ENCODE peak calls at places on chromosomes 4 and X, in six cellular contexts. B, P, M, K, W and E are unnamed samples.

GRCh38 chrX:24465524-24465850 is 401 bp downstream of the PDK3 start:
- DNase-seq in B (no peak), P (no peak), M (no peak), K (no peak), W (no peak), E (no peak)

GRCh38 chr4:122224348-122224747 is 72.2 kb downstream of the BLTP1 start:
- DNase-seq in B (no peak), P (no peak), M (no peak), K (peak), W (no peak), E (no peak)

GRCh38 chr4:109410226-109410625 is 23.4 kb upstream of the SEC24B start:
- DNase-seq in B (no peak), P (no peak), M (no peak), K (no peak), W (no peak), E (no peak)

GRCh38 chr4:95537967-95538485 is 10.7 kb downstream of the UNC5C start:
- DNase-seq in B (no peak), P (no peak), M (no peak), K (no peak), W (no peak), E (no peak)

GRCh38 chr4:54192811-54193210 is 36.3 kb upstream of the PDGFRA start:
- DNase-seq in B (no peak), P (no peak), M (no peak), K (no peak), W (no peak), E (no peak)

GRCh38 chrX:23332101-23332887 is 2.4 kb upstream of the PTCHD1 start:
- DNase-seq in B (peak), P (no peak), M (no peak), K (no peak), W (no peak), E (no peak)

GRCh38 chrX:56757327-56757726 is 28.3 kb downstream of the NBDY start:
- DNase-seq in B (no peak), P (no peak), M (no peak), K (no peak), W (no peak), E (no peak)

GRCh38 chr4:127856485-127857447 is 23.9 kb upstream of the PLK4 start:
- DNase-seq in B (no peak), P (no peak), M (peak), K (no peak), W (no peak), E (no peak)

GRCh38 chr4:1080961-1081688 is 32.2 kb downstream of the RNF212 start:
- DNase-seq in B (no peak), P (no peak), M (no peak), K (no peak), W (no peak), E (no peak)

GRCh38 chr4:130197946-130198345 is 1102.0 kb downstream of the C4orf33 start:
- DNase-seq in B (no peak), P (no peak), M (no peak), K (no peak), W (no peak), E (no peak)

GRCh38 chr4:138320856-138321255 is 78.7 kb upstream of the SLC7A11 start:
- DNase-seq in B (no peak), P (no peak), M (no peak), K (no peak), W (no peak), E (no peak)

GRCh38 chrX:103073442-103073841 is 9.5 kb upstream of the BEX1 start:
- DNase-seq in B (no peak), P (no peak), M (no peak), K (no peak), W (no peak), E (no peak)

GRCh38 chr4:36286481-36286871 is 5.1 kb downstream of the DTHD1 start:
- DNase-seq in B (no peak), P (no peak), M (no peak), K (no peak), W (no peak), E (no peak)

GRCh38 chr4:7103599-7104365 is 35.9 kb upstream of the GRPEL1 start:
- DNase-seq in B (peak), P (no peak), M (no peak), K (no peak), W (peak), E (peak)

GRCh38 chr4:2393353-2394270 is 24.8 kb downstream of the ZFYVE28 start:
- DNase-seq in B (no peak), P (no peak), M (no peak), K (peak), W (peak), E (no peak)

GRCh38 chr4:67721770-67722597 is 21.0 kb upstream of the UBA6 start:
- DNase-seq in B (no peak), P (no peak), M (no peak), K (no peak), W (no peak), E (no peak)

GRCh38 chr4:10160280-10160856 is 43.8 kb upstream of the WDR1 start:
- DNase-seq in B (no peak), P (no peak), M (no peak), K (peak), W (peak), E (no peak)

GRCh38 chr4:39648213-39648612 is 9.5 kb upstream of the SMIM14 start:
- DNase-seq in B (no peak), P (no peak), M (no peak), K (no peak), W (peak), E (no peak)

GRCh38 chrX:73821921-73822559 is 259.0 kb downstream of the CHIC1 start:
- DNase-seq in B (no peak), P (no peak), M (no peak), K (no peak), W (no peak), E (no peak)

GRCh38 chrX:133297284-133297683 is 79.1 kb upstream of the TFDP3 start:
- DNase-seq in B (no peak), P (no peak), M (no peak), K (no peak), W (no peak), E (no peak)

GRCh38 chr4:20044936-20045335 is 206.8 kb upstream of the SLIT2 start:
- DNase-seq in B (no peak), P (no peak), M (no peak), K (no peak), W (no peak), E (no peak)

GRCh38 chr4:38368612-38369011 is 295.4 kb upstream of the KLF3 start:
- DNase-seq in B (no peak), P (no peak), M (no peak), K (no peak), W (no peak), E (no peak)

GRCh38 chr4:122341906-122342305 is 36.9 kb upstream of the ADAD1 start:
- DNase-seq in B (no peak), P (no peak), M (no peak), K (no peak), W (no peak), E (no peak)

GRCh38 chr4:5638976-5639375 is 69.4 kb downstream of the EVC2 start:
- DNase-seq in B (no peak), P (no peak), M (no peak), K (no peak), W (no peak), E (no peak)

GRCh38 chr4:78068481-78068880 is 11.4 kb downstream of the FRAS1 start:
- DNase-seq in B (no peak), P (no peak), M (no peak), K (no peak), W (no peak), E (no peak)

GRCh38 chr4:95545526-95545925 is 3.2 kb downstream of the UNC5C start:
- DNase-seq in B (no peak), P (no peak), M (no peak), K (no peak), W (no peak), E (no peak)

GRCh38 chr4:62037576-62037975 is 837.5 kb downstream of the ADGRL3 start:
- DNase-seq in B (no peak), P (no peak), M (no peak), K (no peak), W (no peak), E (no peak)

GRCh38 chr4:99861120-99861905 is 32.9 kb downstream of the LAMTOR3 start:
- DNase-seq in B (no peak), P (no peak), M (no peak), K (no peak), W (no peak), E (no peak)

GRCh38 chr4:2868840-2869487 is 25.3 kb downstream of the ADD1 start:
- DNase-seq in B (no peak), P (no peak), M (no peak), K (no peak), W (no peak), E (no peak)

GRCh38 chr4:16952462-16952871 is 54.0 kb upstream of the LDB2 start:
- DNase-seq in B (peak), P (no peak), M (no peak), K (no peak), W (no peak), E (no peak)

GRCh38 chrX:77953708-77954107 is 15.7 kb downstream of the PGAM4 start:
- DNase-seq in B (no peak), P (no peak), M (no peak), K (no peak), W (no peak), E (no peak)

GRCh38 chrX:73127700-73128241 is 48.5 kb upstream of the PABPC1L2A start:
- DNase-seq in B (no peak), P (peak), M (no peak), K (no peak), W (no peak), E (no peak)

GRCh38 chr4:148515248-148515647 is 73.0 kb upstream of the NR3C2 start:
- DNase-seq in B (no peak), P (no peak), M (no peak), K (no peak), W (no peak), E (no peak)

GRCh38 chrX:26032141-26032917 is 105.8 kb upstream of the MAGEB18 start:
- DNase-seq in B (no peak), P (no peak), M (no peak), K (no peak), W (no peak), E (no peak)

DNA sequence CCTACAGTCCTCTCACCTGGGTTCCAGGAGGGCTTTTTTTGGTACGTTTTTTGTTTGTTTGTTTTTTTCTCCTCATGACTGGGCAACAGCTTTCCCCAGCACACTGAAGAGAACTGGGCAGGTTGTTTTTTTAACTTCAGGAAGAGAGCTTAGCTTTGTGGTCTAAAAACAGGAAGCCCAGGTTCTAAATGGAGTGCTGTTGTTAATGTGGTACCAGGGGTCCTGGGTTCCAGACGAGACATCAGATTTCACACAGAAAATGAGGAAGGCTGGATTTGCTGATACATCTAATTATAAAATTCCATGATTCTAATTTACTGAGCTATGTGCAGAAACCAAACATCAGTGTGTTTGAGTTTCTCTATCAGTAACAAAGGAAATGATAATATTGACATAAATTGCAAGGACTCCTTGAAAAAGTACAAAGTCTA is 4.2 kb downstream of the MYOZ2 start:
- DNase-seq in B (no peak), P (no peak), M (no peak), K (no peak), W (no peak), E (no peak)
- H3K27ac ChIP-seq in B (no peak), P (no peak), M (no peak), K (no peak), W (no peak), E (no peak)

GRCh38 chrX:30627818-30628652 is 25.2 kb upstream of the GK start:
- DNase-seq in B (no peak), P (no peak), M (no peak), K (no peak), W (peak), E (peak)
- TF ChIP-seq GABPA in B (no peak), P (no peak), M (no peak), K (no peak), W (no peak), E (no peak)

GRCh38 chr4:110636677-110637407 is 14.0 kb upstream of the PITX2 start:
- DNase-seq in B (no peak), P (no peak), M (no peak), K (no peak), W (no peak), E (no peak)

GRCh38 chr4:110639207-110640092 is 16.6 kb upstream of the PITX2 start:
- DNase-seq in B (no peak), P (no peak), M (no peak), K (no peak), W (no peak), E (no peak)

GRCh38 chr4:110638347-110638746 is 15.5 kb upstream of the PITX2 start:
- DNase-seq in B (no peak), P (no peak), M (no peak), K (no peak), W (no peak), E (no peak)

GRCh38 chr4:110636231-110636676 is 13.4 kb upstream of the PITX2 start:
- DNase-seq in B (no peak), P (no peak), M (no peak), K (no peak), W (no peak), E (no peak)

GRCh38 chr4:110637408-110638131 is 14.7 kb upstream of the PITX2 start:
- DNase-seq in B (no peak), P (no peak), M (no peak), K (no peak), W (no peak), E (no peak)
- TF ChIP-seq CTCF in B (no peak), P (no peak), M (no peak), K (no peak), W (no peak), E (no peak)

DNA sequence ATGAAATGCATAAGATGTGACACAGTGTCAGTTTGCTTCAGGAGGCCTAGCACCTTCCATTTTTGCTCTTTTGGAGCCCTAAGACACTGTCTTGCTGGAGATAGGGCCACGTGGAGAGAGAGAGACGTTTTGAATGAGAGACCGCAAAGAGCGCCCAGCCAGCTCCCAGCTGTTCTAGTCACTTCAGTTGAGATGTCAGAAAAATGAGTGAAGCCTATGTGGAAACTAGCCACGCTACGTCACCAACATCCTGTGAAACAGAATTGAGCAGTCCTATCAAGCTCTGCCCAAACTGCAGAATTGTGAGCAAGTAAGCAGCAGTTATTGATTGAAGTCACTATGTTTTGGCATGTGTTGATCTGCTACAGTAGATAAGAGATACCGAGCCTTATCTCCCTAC is 13.1 kb downstream of the GPR82 start:
- DNase-seq in B (no peak), P (no peak), M (no peak), K (peak), W (no peak), E (no peak)
- H3K27ac ChIP-seq in B (no peak), P (no peak), M (no peak), K (no peak), W (no peak), E (no peak)